ENCODE peak calls at places on chromosome 10, in eight cellular contexts. V is fibroblast of lung; Y is CD8-positive, alpha-beta T cell; T is fibroblast of mammary gland; S is lower leg skin; Q is GM23248; P is foreskin fibroblast; F is HL-60. G is an unnamed sample.

GRCh38 chr10:3217301-3217700 is 44.7 kb upstream of the PITRM1 start:
- DNase-seq in S (no peak), F (no peak), Q (peak; percentile 77), T (peak; percentile 71), V (peak; percentile 90), P (peak; percentile 79), Y (no peak), G (peak; percentile 79)

GRCh38 chr10:68167271-68167670 is 58.0 kb downstream of the MYPN start:
- DNase-seq in F (no peak), Q (peak; percentile 67), S (no peak), Y (no peak), T (peak; percentile 47), P (peak; percentile 39), V (peak; percentile 8), G (no peak)

GRCh38 chr10:77074104-77074638 is 563.4 kb downstream of the KCNMA1 start:
- DNase-seq in Q (no peak), T (no peak), Y (no peak), V (no peak), S (no peak), P (no peak), F (no peak), G (no peak)

GRCh38 chr10:52459097-52459496 is 145.0 kb downstream of the DKK1 start:
- DNase-seq in S (no peak), T (no peak), V (peak; percentile 33), P (peak; percentile 57), F (no peak), Y (no peak), Q (peak; percentile 21), G (no peak)

GRCh38 chr10:91627344-91628102 is 5.3 kb downstream of the PPP1R3C start:
- DNase-seq in Y (no peak), V (no peak), F (no peak), T (no peak), P (peak; percentile 58), S (no peak), Q (peak; percentile 25), G (no peak)

GRCh38 chr10:128883126-128884060 is 583.6 kb upstream of the MGMT start:
- DNase-seq in V (no peak), P (no peak), Q (no peak), F (no peak), S (no peak), Y (no peak), T (no peak), G (no peak)

GRCh38 chr10:78959217-78959616 is 109.5 kb upstream of the ZMIZ1 start:
- DNase-seq in F (no peak), S (no peak), P (no peak), Y (no peak), T (no peak), Q (no peak), V (no peak), G (no peak)

GRCh38 chr10:70131560-70131937 is 1.1 kb downstream of the AIFM2 start:
- DNase-seq in S (no peak), Y (no peak), Q (no peak), V (no peak), F (no peak), P (no peak), T (no peak), G (no peak)

GRCh38 chr10:129108378-129108777 is 358.7 kb upstream of the MGMT start:
- DNase-seq in T (no peak), P (no peak), Q (no peak), S (no peak), Y (no peak), V (no peak), F (no peak), G (no peak)

GRCh38 chr10:53765311-53765710 is 992.7 kb upstream of the MBL2 start:
- DNase-seq in Q (no peak), Y (no peak), P (no peak), V (peak; percentile 66), F (no peak), S (no peak), T (no peak), G (no peak)

GRCh38 chr10:132065491-132066105 is at the start of gene JAKMIP3:
- DNase-seq in Q (peak; percentile 98), F (no peak), Y (no peak), V (peak; percentile 90), S (peak; percentile 33), P (peak; percentile 90), T (peak; percentile 87), G (peak; percentile 81)

GRCh38 chr10:116287906-116288501 is 15.0 kb upstream of the GFRA1 start:
- DNase-seq in V (peak; percentile 44), S (no peak), Q (peak; percentile 74), F (peak; percentile 19), Y (no peak), T (peak; percentile 50), P (peak; percentile 72), G (peak; percentile 24)

GRCh38 chr10:78952018-78952417 is 116.7 kb upstream of the ZMIZ1 start:
- DNase-seq in Q (no peak), S (no peak), V (no peak), Y (no peak), F (no peak), T (no peak), P (peak; percentile 29), G (no peak)

GRCh38 chr10:12501324-12501723 is 152.0 kb downstream of the CAMK1D start:
- DNase-seq in Q (no peak), V (no peak), T (no peak), F (no peak), P (no peak), S (no peak), Y (no peak), G (no peak)

GRCh38 chr10:78385599-78385998 is 351.9 kb downstream of the RPS24 start:
- DNase-seq in F (no peak), T (no peak), Q (no peak), Y (no peak), P (no peak), S (no peak), V (no peak), G (no peak)

GRCh38 chr10:85008493-85009181 is 680.2 kb downstream of the CCSER2 start:
- DNase-seq in F (no peak), T (no peak), S (no peak), V (no peak), P (no peak), Y (no peak), Q (no peak), G (no peak)

GRCh38 chr10:102117391-102118159 is 2.6 kb downstream of the LDB1 start:
- DNase-seq in S (peak; percentile 82), Y (peak; percentile 59), F (peak; percentile 95), T (peak; percentile 69), V (peak; percentile 73), P (peak; percentile 95), Q (peak; percentile 76), G (no peak)
- H3K4me3 ChIP-seq in S (no peak overlapping the region), Y (peak overlapping the region; percentile 94), F (peak overlapping the region; percentile 84), T (no peak overlapping the region), V (peak overlapping the region; percentile 10), P (peak overlapping the region; percentile 84), Q (peak overlapping the region; percentile 91), G (peak overlapping the region; percentile 19)

GRCh38 chr10:8334631-8335030 is 280.1 kb downstream of the GATA3 start:
- DNase-seq in Y (no peak), Q (no peak), P (no peak), F (no peak), S (no peak), T (no peak), V (no peak), G (no peak)

GRCh38 chr10:8331387-8331786 is 276.9 kb downstream of the GATA3 start:
- DNase-seq in T (no peak), F (no peak), P (no peak), Y (peak; percentile 43), V (no peak), Q (no peak), S (no peak), G (no peak)

GRCh38 chr10:8336629-8337331 is 282.3 kb downstream of the GATA3 start:
- DNase-seq in S (no peak), P (no peak), V (no peak), T (no peak), F (no peak), Q (no peak), Y (no peak), G (no peak)

GRCh38 chr10:8331896-8332729 is 277.6 kb downstream of the GATA3 start:
- DNase-seq in S (peak; percentile 36), P (peak; percentile 4), Q (peak; percentile 54), Y (peak; percentile 88), T (peak; percentile 14), V (peak; percentile 80), F (peak; percentile 10), G (no peak)

GRCh38 chr10:8332730-8333111 is 278.2 kb downstream of the GATA3 start:
- DNase-seq in V (no peak), T (no peak), S (no peak), Y (no peak), F (no peak), Q (no peak), P (no peak), G (no peak)
- H3K4me3 ChIP-seq in V (no peak overlapping the region), T (no peak overlapping the region), S (no peak overlapping the region), Y (peak overlapping the region; percentile 46), F (no peak overlapping the region), Q (peak overlapping the region; percentile 54), P (no peak overlapping the region), G (peak overlapping the region; percentile 31)

GRCh38 chr10:119079572-119080520 is 771 bp downstream of the EIF3A start:
- DNase-seq in P (peak; percentile 91), T (peak; percentile 78), V (peak; percentile 77), S (peak; percentile 64), Q (peak; percentile 95), Y (peak; percentile 67), F (peak; percentile 54), G (no peak)

GRCh38 chr10:119080521-119081259 is at the start of gene EIF3A:
- DNase-seq in S (peak; percentile 91), F (peak; percentile 92), Q (peak; percentile 97), P (peak; percentile 97), V (peak; percentile 88), T (peak; percentile 88), Y (peak; percentile 91), G (peak; percentile 67)

GRCh38 chr10:119073584-119073983 is 7.0 kb downstream of the EIF3A start:
- DNase-seq in F (no peak), T (no peak), S (no peak), P (no peak), Y (no peak), V (no peak), Q (no peak), G (no peak)

DNA sequence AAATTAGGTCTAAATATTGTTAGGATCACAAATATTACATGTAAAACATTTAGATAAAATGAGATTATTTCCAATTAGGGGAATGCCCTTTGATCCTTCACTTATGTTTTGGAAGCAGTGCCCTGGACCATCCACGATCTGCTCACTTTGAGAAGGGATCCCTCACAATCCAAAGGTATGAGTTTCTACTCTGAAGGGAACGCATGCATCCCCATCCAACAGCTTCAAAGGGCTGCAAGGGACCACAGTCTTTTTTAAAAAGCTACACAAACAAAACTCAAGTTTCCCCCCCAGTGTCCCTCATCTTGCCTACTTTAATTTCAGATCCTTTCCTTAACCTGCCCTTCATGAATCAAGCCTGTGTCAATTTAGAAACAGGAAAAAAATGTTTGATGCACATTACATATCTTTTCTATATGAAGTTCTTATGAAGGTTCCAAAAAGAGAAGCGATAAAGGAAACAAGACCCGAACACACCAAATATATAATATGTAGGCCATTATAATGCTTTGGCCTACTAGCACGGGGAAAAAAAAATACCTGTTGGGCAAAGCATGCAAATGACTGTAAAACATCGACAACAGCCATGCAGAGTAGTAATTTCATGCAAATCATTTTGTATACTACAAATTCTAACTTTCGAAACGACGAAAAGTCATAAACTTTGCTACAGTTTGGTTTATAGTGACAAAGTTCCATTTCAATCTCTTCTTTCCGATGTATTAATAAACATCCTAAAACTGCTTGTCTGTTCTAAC is 2.0 kb downstream of the EIF3A start:
- DNase-seq in Q (peak; percentile 29), P (no peak), S (no peak), F (no peak), Y (no peak), V (no peak), T (no peak), G (no peak)
- H3K4me3 ChIP-seq in Q (peak overlapping the region; percentile 99), P (peak overlapping the region; percentile 97), S (no peak overlapping the region), F (peak overlapping the region; percentile 63), Y (peak overlapping the region; percentile 64), V (peak overlapping the region; percentile 95), T (peak overlapping the region; percentile 63), G (peak overlapping the region; percentile 89)

GRCh38 chr10:114250716-114251115 is 11.7 kb downstream of the VWA2 start:
- DNase-seq in V (no peak), S (no peak), Q (no peak), Y (no peak), P (no peak), F (no peak), T (no peak), G (no peak)
- H3K4me3 ChIP-seq in V (no peak overlapping the region), S (no peak overlapping the region), Q (no peak overlapping the region), Y (no peak overlapping the region), P (no peak overlapping the region), F (no peak overlapping the region), T (no peak overlapping the region), G (no peak overlapping the region)